ENCODE peak calls at places on chromosomes 6 and 20, in six cellular contexts. K is heart right ventricle; J is hypothalamus; Z is activated T-helper 1 cell treated with anti-CD3 and anti-CD28 coated beads, Interleukin-2, amount 50 U/mL, for 16 hours; I is cardiac fibroblast; N is colonic mucosa. W is an unnamed sample.

GRCh38 chr6:112366695-112367546 is 19.8 kb downstream of the RFPL4B start:
- DNase-seq in K (no peak), J (no peak), N (no peak), Z (no peak), I (no peak), W (no peak)

GRCh38 chr20:63188159-63188442 is 27.8 kb downstream of the YTHDF1 start:
- DNase-seq in Z (no peak), K (no peak), I (no peak), J (no peak), N (no peak), W (no peak)

GRCh38 chr6:12354499-12354898 is 64.3 kb downstream of the EDN1 start:
- DNase-seq in K (no peak), Z (no peak), I (peak; percentile 98), N (no peak), J (no peak), W (peak; percentile 63)

GRCh38 chr6:48747471-48747870 is 636.5 kb upstream of the PTCHD4 start:
- DNase-seq in J (no peak), Z (no peak), I (no peak), N (no peak), K (no peak), W (no peak)

GRCh38 chr6:16769986-16770376 is 8.7 kb upstream of the ATXN1 start:
- DNase-seq in N (no peak), I (peak; percentile 82), K (no peak), J (no peak), Z (no peak), W (peak; percentile 95)

GRCh38 chr6:165204807-165205545 is 104.4 kb downstream of the C6orf118 start:
- DNase-seq in K (no peak), Z (no peak), N (no peak), J (no peak), I (no peak), W (no peak)

GRCh38 chr20:25076731-25077609 is 5.0 kb downstream of the VSX1 start:
- DNase-seq in J (no peak), Z (no peak), K (no peak), I (peak; percentile 32), N (no peak), W (peak; percentile 9)

GRCh38 chr6:144621332-144621731 is 336.2 kb downstream of the UTRN start:
- DNase-seq in K (no peak), I (no peak), J (no peak), Z (no peak), N (no peak), W (no peak)

GRCh38 chr6:6003334-6004146 is 3.2 kb downstream of the NRN1 start:
- DNase-seq in Z (no peak), K (peak; percentile 34), J (no peak), N (no peak), I (no peak), W (no peak)